ENCODE peak calls at places on chromosomes 16 and 17, in seven cellular contexts. Q is iPS-NIHi11; V is stimulated activated CD8-positive, alpha-beta memory T cell treated with anti-CD3 and anti-CD28 coated beads, Interleukin-15, amount 100 ng/mL, for 24 hours; T is CD4-positive, alpha-beta T cell; C is stimulated activated CD4-positive, alpha-beta T cell treated with anti-CD3 and anti-CD28 coated beads, Interleukin-2, amount 100 ng/mL, for 24 hours; H is NCI-H1092; F is fibroblast of the conjunctiva. J is an unnamed sample.

GRCh38 chr16:77679901-77680300 is 42.4 kb upstream of the NUDT7 start:
- DNase-seq in H (no peak), Q (no peak), T (no peak), F (no peak), V (no peak), C (no peak), J (no peak)

GRCh38 chr16:87412371-87412995 is 20.3 kb downstream of the MAP1LC3B start:
- DNase-seq in C (no peak), T (no peak), H (no peak), Q (no peak), F (no peak), V (no peak), J (no peak)

GRCh38 chr17:83189013-83189672 is 109.7 kb downstream of the METRNL start:
- DNase-seq in Q (no peak), T (no peak), F (no peak), H (no peak), C (no peak), V (no peak), J (peak)

GRCh38 chr17:78823282-78824046 is 17.1 kb downstream of the USP36 start:
- DNase-seq in Q (no peak), V (no peak), F (no peak), T (no peak), H (no peak), C (no peak), J (no peak)

GRCh38 chr17:81612172-81612571 is 24.7 kb downstream of the NPLOC4 start:
- DNase-seq in V (no peak), T (no peak), H (no peak), F (no peak), C (no peak), Q (no peak), J (no peak)

GRCh38 chr16:81657224-81657623 is 121.9 kb upstream of the PLCG2 start:
- DNase-seq in Q (no peak), H (no peak), F (no peak), V (no peak), T (no peak), C (no peak), J (no peak)

GRCh38 chr17:64534187-64534586 is 27.4 kb downstream of the CEP95 start:
- DNase-seq in C (no peak), V (no peak), H (no peak), T (no peak), Q (no peak), F (no peak), J (no peak)

GRCh38 chr17:5678171-5678570 is 93.9 kb upstream of the NLRP1 start:
- DNase-seq in T (no peak), F (no peak), H (no peak), C (no peak), V (no peak), Q (no peak), J (no peak)

GRCh38 chr16:82603784-82604411 is 22.9 kb upstream of the CDH13 start:
- DNase-seq in F (peak), H (peak), V (no peak), Q (peak), C (no peak), T (no peak), J (no peak)

GRCh38 chr17:82839617-82840292 is at the start of gene ZNF750:
- DNase-seq in C (no peak), H (no peak), Q (no peak), T (no peak), V (no peak), F (no peak), J (peak)

GRCh38 chr17:20896153-20896649 is 146.6 kb downstream of the USP22 start:
- DNase-seq in T (peak), H (no peak), Q (peak), V (no peak), C (peak), F (no peak), J (peak)

GRCh38 chr16:66903544-66904427 is 14.9 kb downstream of the CDH16 start:
- DNase-seq in Q (no peak), F (no peak), V (no peak), H (no peak), T (no peak), C (no peak), J (no peak)

GRCh38 chr16:67719778-67720144 is 645 bp upstream of the GFOD2 start:
- DNase-seq in F (peak), T (no peak), C (peak), Q (peak), V (no peak), H (no peak), J (no peak)

GRCh38 chr17:68356520-68356919 is 65.2 kb downstream of the ARSG start:
- DNase-seq in C (peak), V (no peak), H (no peak), T (peak), Q (no peak), F (no peak), J (no peak)

GRCh38 chr16:85296859-85297698 is 184.8 kb upstream of the CIBAR2 start:
- DNase-seq in C (peak), T (peak), V (peak), F (no peak), Q (peak), H (peak), J (no peak)

GRCh38 chr17:45366691-45367090 is 49.9 kb upstream of the MAP3K14 start:
- DNase-seq in Q (no peak), H (no peak), V (no peak), C (no peak), F (no peak), T (no peak), J (peak)

GRCh38 chr17:55549140-55549539 is 37.9 kb upstream of the SMIM36 start:
- DNase-seq in C (no peak), V (no peak), Q (no peak), H (peak), T (no peak), F (no peak), J (no peak)

GRCh38 chr16:10751291-10751697 is 7.7 kb downstream of the NUBP1 start:
- DNase-seq in F (no peak), H (no peak), T (no peak), V (no peak), Q (no peak), C (no peak), J (no peak)